ENCODE peak calls at places on chromosomes 16 and 17, in four cellular contexts. C is GM12878, D is endothelial cell of umbilical vein, Q is A549. O is an unnamed sample.
A peak's percentile ranks its signal among the peaks of the same experiment; 100 is the strongest.

GRCh38 chr17:19762515-19762961 is 14.4 kb upstream of the ALDH3A1 start:
- DNase-seq in D (peak; percentile 71), Q (peak; percentile 84), C (no peak), O (no peak)

GRCh38 chr17:29563816-29564215 is 3.0 kb downstream of the ABHD15 start:
- DNase-seq in Q (no peak), C (no peak), D (no peak), O (no peak)

GRCh38 chr16:55398683-55399230 is 74.8 kb downstream of the IRX6 start:
- DNase-seq in C (no peak), D (no peak), Q (no peak), O (no peak)

GRCh38 chr16:51222016-51222415 is 70.9 kb upstream of the SALL1 start:
- DNase-seq in Q (no peak), D (no peak), C (no peak), O (no peak)

GRCh38 chr16:471353-472198 is 46.1 kb downstream of the RAB11FIP3 start:
- DNase-seq in C (no peak), Q (no peak), D (no peak), O (no peak)

GRCh38 chr17:34607917-34608316 is 28.5 kb downstream of the TMEM132E start:
- DNase-seq in C (no peak), Q (no peak), D (no peak), O (no peak)

GRCh38 chr16:88785106-88785924 is at the start of gene PIEZO1:
- DNase-seq in Q (peak; percentile 70), C (no peak), D (peak; percentile 53), O (peak; percentile 89)

GRCh38 chr17:83056583-83057396 is 22.6 kb upstream of the METRNL start:
- DNase-seq in D (no peak), Q (no peak), C (no peak), O (no peak)

GRCh38 chr17:60749050-60749449 is 71.4 kb downstream of the BCAS3 start:
- DNase-seq in D (no peak), C (no peak), Q (no peak), O (no peak)

GRCh38 chr16:10121496-10121895 is 60.7 kb downstream of the GRIN2A start:
- DNase-seq in Q (no peak), C (no peak), D (no peak), O (no peak)

GRCh38 chr17:31515226-31515759 is 123.8 kb downstream of the RAB11FIP4 start:
- DNase-seq in C (no peak), Q (no peak), D (no peak), O (no peak)

GRCh38 chr16:66904428-66904845 is 14.2 kb downstream of the CDH16 start:
- DNase-seq in Q (no peak), C (no peak), D (no peak), O (no peak)

GRCh38 chr16:66904846-66905632 is 13.6 kb downstream of the CDH16 start:
- DNase-seq in C (no peak), Q (no peak), D (no peak), O (no peak)

GRCh38 chr16:66906916-66907836 is 11.5 kb downstream of the CDH16 start:
- DNase-seq in D (no peak), Q (no peak), C (no peak), O (no peak)

GRCh38 chr16:66903544-66904427 is 14.9 kb downstream of the CDH16 start:
- DNase-seq in D (no peak), C (no peak), Q (no peak), O (no peak)

GRCh38 chr16:66905633-66906539 is 12.8 kb downstream of the CDH16 start:
- DNase-seq in C (no peak), Q (no peak), D (no peak), O (peak; percentile 96)
- TF ChIP-seq POLR2A in C (no peak), Q (no peak), D (no peak), O (no peak)

GRCh38 chr16:3007957-3008748 is 4.6 kb upstream of the CLDN9 start:
- DNase-seq in D (no peak), Q (no peak), C (no peak), O (peak; percentile 46)
- TF ChIP-seq MYC in D (no peak), Q (no peak), C (no peak), O (peak; percentile 64)

GRCh38 chr17:48908047-48908843 is at the start of gene UBE2Z:
- DNase-seq in D (peak; percentile 96), C (peak; percentile 89), Q (peak; percentile 99), O (peak; percentile 96)
- TF ChIP-seq POLR2A in D (peak; percentile 82), C (peak; percentile 96), Q (peak; percentile 97), O (peak; percentile 92)

DNA sequence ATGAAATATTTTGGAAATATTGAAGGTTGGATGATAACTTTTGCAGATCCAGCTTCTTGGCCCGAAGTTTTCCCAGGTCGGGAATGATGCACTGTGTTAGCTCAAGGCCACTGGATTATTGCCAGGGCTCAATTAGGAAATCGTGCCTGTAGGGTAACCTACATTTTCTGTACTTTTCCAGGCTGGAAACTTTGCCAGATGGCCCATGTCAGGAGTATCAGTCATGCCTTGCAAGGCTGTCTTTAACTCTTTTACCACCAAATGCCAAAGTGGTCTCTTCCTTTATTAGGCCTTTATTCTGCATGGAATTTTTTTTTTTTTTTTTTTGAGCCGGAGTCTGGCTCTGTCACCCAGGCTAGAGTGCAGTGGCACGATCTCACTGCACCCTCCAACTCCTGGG is 8.8 kb upstream of the SEC14L1 start:
- DNase-seq in D (peak; percentile 70), C (no peak), Q (no peak), O (no peak)
- TF ChIP-seq MYC in D (no peak), C (no peak), Q (no peak), O (no peak)

GRCh38 chr17:5225668-5226457 is 8.8 kb downstream of the SCIMP start:
- DNase-seq in C (peak; percentile 94), D (peak; percentile 62), Q (no peak), O (no peak)

DNA sequence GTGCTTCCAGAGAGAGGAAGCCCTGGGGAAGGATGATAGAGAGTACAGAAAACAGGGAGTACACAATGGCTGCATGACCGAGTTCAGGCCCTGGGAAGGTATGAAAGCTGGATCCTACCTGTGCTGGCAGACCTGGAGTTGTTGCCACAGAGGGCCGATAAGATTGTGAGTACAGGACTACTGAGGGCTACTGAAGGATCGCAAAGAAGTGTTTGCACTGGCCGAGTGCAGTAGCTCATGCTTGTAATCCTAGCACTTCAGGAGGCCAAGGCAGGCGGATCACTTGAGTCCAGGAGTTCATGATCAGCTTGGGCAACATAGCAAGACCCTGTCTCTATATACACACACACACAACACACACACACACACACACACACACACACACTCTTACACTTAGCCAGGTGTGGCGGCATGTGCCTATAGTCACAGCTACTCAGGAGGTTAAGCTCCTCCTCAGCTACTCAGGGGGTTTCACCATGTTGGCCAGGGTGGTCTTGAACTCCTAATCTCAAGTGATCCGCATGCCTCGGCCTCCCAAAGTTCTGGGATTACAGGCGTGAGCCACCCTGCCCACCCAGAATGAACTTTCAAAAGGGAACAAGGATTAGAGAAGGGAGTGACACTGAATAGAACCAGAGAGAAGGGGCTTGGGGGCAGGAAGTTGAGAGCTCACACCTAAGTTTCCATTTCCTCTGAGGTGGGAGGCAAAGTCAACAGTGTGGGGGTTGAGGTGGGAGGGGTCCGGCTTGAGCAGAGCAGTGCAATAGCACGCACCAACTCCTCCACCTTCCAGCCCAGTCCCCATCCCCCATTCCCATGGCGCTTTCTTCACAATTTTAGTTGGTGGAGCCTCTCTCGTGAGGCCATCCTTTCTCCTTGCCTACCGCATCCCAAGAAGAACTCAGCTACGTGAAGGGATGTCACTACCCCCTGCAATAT is 7.5 kb downstream of the SCIMP start:
- DNase-seq in C (peak; percentile 92), D (no peak), Q (no peak), O (no peak)
- TF ChIP-seq POLR2A in C (peak; percentile 70), D (no peak), Q (no peak), O (no peak)